ENCODE peak calls at places on chromosomes 1 and 21, in four cellular contexts. O is SK-N-SH, R is GM23248, V is fibroblast of lung. X is an unnamed sample.

GRCh38 chr1:23177438-23178380 is 9.1 kb upstream of the LUZP1 start:
- DNase-seq in O (peak; percentile 95), R (peak; percentile 92), V (peak; percentile 70), X (peak; percentile 61)

GRCh38 chr1:27144920-27145661 is 9.8 kb downstream of the SLC9A1 start:
- DNase-seq in O (no peak), R (peak; percentile 82), V (peak; percentile 82), X (no peak)

GRCh38 chr1:222331340-222331739 is 216.6 kb downstream of the HHIPL2 start:
- DNase-seq in O (no peak), R (peak; percentile 60), V (peak; percentile 79), X (no peak)

GRCh38 chr1:39332291-39332690 is 127.8 kb downstream of the MACF1 start:
- DNase-seq in O (no peak), R (peak; percentile 43), V (peak; percentile 4), X (no peak)

GRCh38 chr1:20932437-20932977 is 145.4 kb upstream of the HP1BP3 start:
- DNase-seq in O (no peak), R (no peak), V (no peak), X (no peak)

GRCh38 chr1:206551985-206552325 is 44.6 kb downstream of the RASSF5 start:
- DNase-seq in O (no peak), R (no peak), V (no peak), X (no peak)

GRCh38 chr1:230199034-230199433 is 132.0 kb downstream of the GALNT2 start:
- DNase-seq in O (no peak), R (no peak), V (no peak), X (no peak)

GRCh38 chr1:10380594-10381275 is 18.1 kb upstream of the PGD start:
- DNase-seq in O (no peak), R (peak; percentile 96), V (peak; percentile 88), X (no peak)

GRCh38 chr1:27026621-27027574 is 14.2 kb upstream of the TENT5B start:
- DNase-seq in O (no peak), R (peak; percentile 92), V (peak; percentile 81), X (no peak)

GRCh38 chr1:151371744-151372410 is 628 bp downstream of the SELENBP1 start:
- DNase-seq in O (peak; percentile 80), R (peak; percentile 26), V (peak; percentile 76), X (no peak)

DNA sequence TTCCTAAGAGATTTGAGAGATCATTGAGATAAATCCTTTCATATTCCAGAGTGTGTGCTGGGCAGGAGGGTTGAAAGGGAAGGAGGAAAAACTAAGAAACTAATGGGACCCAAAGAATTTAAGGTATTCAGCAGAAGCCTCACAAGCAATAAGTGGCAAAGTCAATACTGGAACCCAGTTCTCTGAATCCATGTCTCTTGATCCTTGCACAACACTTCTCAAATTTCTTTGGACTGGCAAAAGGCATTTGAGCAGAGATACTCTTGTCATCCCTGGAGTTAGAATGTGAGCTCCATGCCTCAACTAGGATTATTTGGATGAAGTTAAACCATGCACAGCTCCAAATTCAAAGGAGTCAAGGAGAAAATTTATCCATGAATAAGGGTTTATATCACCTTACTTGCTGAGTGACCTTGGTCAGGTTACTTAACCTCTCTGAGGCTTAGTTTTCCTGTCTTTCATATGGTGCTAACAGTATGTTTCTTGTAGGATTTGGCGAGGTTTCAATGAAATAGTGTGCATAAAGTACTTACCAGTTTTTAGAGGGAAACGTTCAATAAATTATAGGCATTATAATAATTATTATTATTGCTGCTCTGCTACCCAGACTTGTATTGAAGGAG is 124.8 kb upstream of the JUN start:
- DNase-seq in O (no peak), R (peak; percentile 52), V (no peak), X (no peak)
- H2AFZ ChIP-seq in O (no peak overlapping the region), R (peak overlapping the region; percentile 7), V (no peak overlapping the region), X (no peak overlapping the region)

GRCh38 chr1:62437273-62437945 is 560 bp downstream of the USP1 start:
- DNase-seq in O (no peak), R (peak; percentile 54), V (peak; percentile 23), X (peak; percentile 65)
- H3K9ac ChIP-seq in O (peak overlapping the region; percentile 99), R (peak overlapping the region; percentile 98), V (peak overlapping the region; percentile 100), X (peak overlapping the region; percentile 94)

DNA sequence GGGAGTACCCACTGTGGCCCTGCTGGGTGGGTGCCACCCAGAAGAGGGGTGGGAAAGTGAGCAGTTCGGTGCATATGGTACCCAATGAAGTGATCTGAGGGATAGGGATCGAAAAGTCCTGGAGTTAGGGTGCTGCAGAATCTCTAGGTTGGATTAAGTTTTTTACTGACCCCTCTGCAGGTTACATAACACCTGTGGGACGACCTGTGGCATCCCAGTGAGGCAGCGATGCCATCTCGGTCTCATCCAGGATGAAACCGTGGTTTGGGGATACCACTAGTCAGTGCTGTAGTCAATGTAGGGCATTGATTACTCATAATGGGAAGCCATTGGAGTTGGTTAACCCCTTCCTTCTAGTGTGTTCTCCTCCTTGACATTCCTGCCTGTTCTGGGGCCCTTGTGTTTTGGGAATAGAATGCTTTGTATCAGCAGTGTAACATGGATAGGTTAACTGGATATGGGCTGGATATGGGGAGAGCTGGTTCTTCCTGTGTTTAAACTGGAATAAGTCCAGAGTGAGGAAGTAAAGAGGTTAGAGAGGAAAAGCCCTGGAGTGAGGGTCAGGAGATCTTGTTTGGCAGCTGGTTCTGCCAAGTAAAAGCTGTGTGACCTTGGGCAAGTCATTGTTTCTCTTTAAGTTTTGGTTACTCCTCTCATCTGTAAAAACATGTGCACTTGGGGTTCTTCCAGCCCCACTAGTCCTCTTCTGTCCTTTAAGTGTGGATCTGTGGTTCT is 42.8 kb upstream of the ATF3 start:
- DNase-seq in O (no peak), R (no peak), V (no peak), X (no peak)
- H3K4me3 ChIP-seq in O (no peak overlapping the region), R (no peak overlapping the region), V (no peak overlapping the region), X (peak overlapping the region; percentile 68)

GRCh38 chr1:218348628-218349185 is 3.6 kb downstream of the TGFB2 start:
- DNase-seq in O (no peak), R (no peak), V (no peak), X (no peak)

GRCh38 chr1:218349365-218350021 is 4.4 kb downstream of the TGFB2 start:
- DNase-seq in O (no peak), R (no peak), V (no peak), X (no peak)

GRCh38 chr1:218346391-218347204 is 1.5 kb downstream of the TGFB2 start:
- DNase-seq in O (no peak), R (peak; percentile 61), V (peak; percentile 44), X (no peak)

GRCh38 chr1:218347316-218347712 is 2.2 kb downstream of the TGFB2 start:
- DNase-seq in O (no peak), R (peak; percentile 43), V (no peak), X (no peak)

DNA sequence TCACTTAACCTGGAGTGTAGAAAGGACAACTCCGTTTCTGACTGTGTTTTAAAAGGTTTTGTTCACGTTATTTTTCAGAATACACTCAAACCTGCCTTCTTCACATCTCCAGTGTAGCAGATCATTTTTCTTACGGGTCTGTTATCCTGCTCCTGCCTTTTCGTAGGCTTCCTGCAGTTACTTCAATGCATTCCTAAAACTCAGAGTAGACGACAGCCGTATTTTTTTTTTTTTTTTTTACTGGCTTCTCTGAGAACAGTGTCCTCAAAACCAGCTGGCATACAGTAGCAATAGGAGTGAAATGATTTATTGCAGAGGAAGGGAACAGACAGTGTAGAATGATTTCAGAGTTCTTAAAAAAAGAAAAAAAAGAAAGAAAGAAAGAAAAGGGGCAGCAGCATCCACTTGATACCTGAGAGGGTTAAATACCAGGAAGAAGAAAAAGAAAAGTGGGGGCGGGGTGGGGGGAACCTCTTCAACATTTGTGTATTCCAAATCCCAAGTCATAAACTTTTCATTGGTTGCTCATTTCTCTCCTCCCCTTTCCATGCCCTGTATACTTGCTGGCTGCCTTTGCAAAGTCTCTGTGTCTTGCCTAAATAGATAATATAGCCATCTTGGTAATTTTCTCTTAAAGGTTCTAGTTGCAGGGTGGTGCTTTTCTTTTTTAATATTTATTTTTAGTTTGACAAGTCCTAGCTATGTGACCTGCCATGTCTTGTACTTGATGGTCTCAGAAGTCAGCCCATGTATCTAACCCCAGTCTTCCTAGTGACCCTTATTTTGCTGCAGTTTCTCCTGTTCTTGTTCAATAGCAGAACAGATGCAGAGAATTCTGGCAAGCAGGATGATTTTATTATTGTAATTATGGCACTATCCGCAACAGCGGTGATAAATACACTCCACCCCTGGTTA is 2.8 kb downstream of the TGFB2 start:
- DNase-seq in O (no peak), R (peak; percentile 31), V (peak; percentile 38), X (no peak)
- H2AFZ ChIP-seq in O (peak overlapping the region; percentile 26), R (peak overlapping the region; percentile 84), V (peak overlapping the region; percentile 49), X (no peak overlapping the region)

GRCh38 chr1:38287036-38287435 is 240.4 kb upstream of the POU3F1 start:
- DNase-seq in O (no peak), R (no peak), V (no peak), X (no peak)

GRCh38 chr1:38287547-38287946 is 241.0 kb upstream of the POU3F1 start:
- DNase-seq in O (no peak), R (no peak), V (no peak), X (no peak)

GRCh38 chr1:38284953-38285352 is 238.4 kb upstream of the POU3F1 start:
- DNase-seq in O (no peak), R (no peak), V (no peak), X (no peak)

GRCh38 chr1:38285807-38286530 is 239.4 kb upstream of the POU3F1 start:
- DNase-seq in O (no peak), R (no peak), V (no peak), X (no peak)

GRCh38 chr1:38283736-38284470 is 237.3 kb upstream of the POU3F1 start:
- DNase-seq in O (no peak), R (no peak), V (no peak), X (no peak)
- H3K9ac ChIP-seq in O (no peak overlapping the region), R (no peak overlapping the region), V (no peak overlapping the region), X (no peak overlapping the region)

DNA sequence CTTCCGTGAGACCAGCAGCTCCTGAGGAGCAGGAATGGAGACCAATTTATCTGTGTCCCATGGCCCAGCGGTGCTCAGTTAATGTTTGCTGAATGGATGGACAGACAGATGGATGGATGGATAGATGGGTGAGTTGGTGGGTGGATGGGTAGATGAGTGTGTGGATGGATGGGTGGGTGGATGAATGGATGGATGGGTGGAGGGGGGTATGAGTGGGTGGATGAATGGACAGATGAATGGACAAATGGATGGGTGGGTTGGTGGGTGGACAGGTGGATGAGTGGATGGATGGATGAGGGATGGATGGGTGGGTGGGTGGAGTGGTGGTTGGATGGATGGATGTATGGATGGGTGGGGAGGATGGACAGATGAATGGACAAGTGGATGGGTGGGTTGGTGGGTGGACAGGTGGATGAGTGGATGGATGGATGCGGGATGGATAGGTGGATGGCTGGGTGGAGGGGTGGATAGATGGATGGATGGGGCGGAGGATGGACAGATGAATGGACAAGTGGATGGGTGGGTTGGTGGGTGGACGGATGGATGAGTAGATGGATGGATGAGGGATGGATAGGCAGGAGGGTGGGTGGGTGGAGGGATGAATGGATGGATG is 13.4 kb downstream of the EPHA2 start:
- DNase-seq in O (no peak), R (no peak), V (no peak), X (no peak)
- H3K4me3 ChIP-seq in O (no peak overlapping the region), R (no peak overlapping the region), V (no peak overlapping the region), X (no peak overlapping the region)

GRCh38 chr21:42220138-42220701 is 1.3 kb downstream of the ABCG1 start:
- DNase-seq in O (peak; percentile 79), R (peak; percentile 58), V (peak; percentile 76), X (no peak)
- H2AFZ ChIP-seq in O (no peak overlapping the region), R (no peak overlapping the region), V (no peak overlapping the region), X (no peak overlapping the region)

GRCh38 chr1:94803106-94803505 is 17.1 kb upstream of the SLC44A3 start:
- DNase-seq in O (no peak), R (no peak), V (no peak), X (no peak)

GRCh38 chr1:94799201-94799600 is 21.0 kb upstream of the SLC44A3 start:
- DNase-seq in O (no peak), R (peak; percentile 48), V (no peak), X (no peak)

GRCh38 chr1:94804442-94804837 is 15.7 kb upstream of the SLC44A3 start:
- DNase-seq in O (no peak), R (no peak), V (no peak), X (no peak)

GRCh38 chr1:94803517-94804441 is 16.4 kb upstream of the SLC44A3 start:
- DNase-seq in O (peak; percentile 55), R (no peak), V (peak; percentile 52), X (no peak)

GRCh38 chr1:94801919-94802546 is 18.1 kb upstream of the SLC44A3 start:
- DNase-seq in O (peak; percentile 47), R (peak; percentile 91), V (peak; percentile 96), X (peak; percentile 66)
- H3K9ac ChIP-seq in O (peak overlapping the region; percentile 45), R (peak overlapping the region; percentile 46), V (no peak overlapping the region), X (peak overlapping the region; percentile 12)

X was measured in Karpas-422.